ENCODE peak calls at places on chromosomes 4 and X, in four cellular contexts. One of them, this sample, is unnamed.

GRCh38 chrX:13151806-13152510 is 107.5 kb upstream of the FAM9C start:
- DNase-seq in body of pancreas: no peak
- DNase-seq in stomach: no peak
- DNase-seq in colonic mucosa: no peak
- DNase-seq in this sample: no peak

GRCh38 chr4:100372432-100372831 is 145.4 kb downstream of the EMCN start:
- DNase-seq in colonic mucosa: no peak
- DNase-seq in body of pancreas: no peak
- DNase-seq in stomach: no peak
- DNase-seq in this sample: peak; percentile 28

GRCh38 chr4:77073106-77073858 is 2.5 kb downstream of the CCNI start:
- DNase-seq in colonic mucosa: no peak
- DNase-seq in body of pancreas: no peak
- DNase-seq in stomach: no peak
- DNase-seq in this sample: no peak

GRCh38 chr4:165592386-165592785 is 213.6 kb downstream of the CPE start:
- DNase-seq in colonic mucosa: no peak
- DNase-seq in stomach: no peak
- DNase-seq in body of pancreas: no peak
- DNase-seq in this sample: no peak

GRCh38 chr4:13905543-13905942 is 278.0 kb upstream of the BOD1L1 start:
- DNase-seq in colonic mucosa: no peak
- DNase-seq in body of pancreas: no peak
- DNase-seq in stomach: no peak
- DNase-seq in this sample: no peak

GRCh38 chrX:40006025-40007017 is 91.4 kb downstream of the BCOR start:
- DNase-seq in colonic mucosa: peak; percentile 69
- DNase-seq in body of pancreas: peak; percentile 59
- DNase-seq in stomach: peak; percentile 71
- DNase-seq in this sample: no peak

GRCh38 chrX:133653363-133653762 is 238.1 kb upstream of the GPC4 start:
- DNase-seq in stomach: no peak
- DNase-seq in body of pancreas: no peak
- DNase-seq in colonic mucosa: no peak
- DNase-seq in this sample: no peak

GRCh38 chrX:104712515-104712914 is 146.5 kb downstream of the IL1RAPL2 start:
- DNase-seq in colonic mucosa: no peak
- DNase-seq in body of pancreas: no peak
- DNase-seq in stomach: no peak
- DNase-seq in this sample: no peak

GRCh38 chr4:20552004-20552403 is 148.3 kb upstream of the PACRGL start:
- DNase-seq in stomach: no peak
- DNase-seq in colonic mucosa: no peak
- DNase-seq in body of pancreas: no peak
- DNase-seq in this sample: no peak

GRCh38 chr4:6362896-6363295 is 93.2 kb downstream of the WFS1 start:
- DNase-seq in stomach: no peak
- DNase-seq in colonic mucosa: peak; percentile 23
- DNase-seq in body of pancreas: no peak
- DNase-seq in this sample: no peak

DNA sequence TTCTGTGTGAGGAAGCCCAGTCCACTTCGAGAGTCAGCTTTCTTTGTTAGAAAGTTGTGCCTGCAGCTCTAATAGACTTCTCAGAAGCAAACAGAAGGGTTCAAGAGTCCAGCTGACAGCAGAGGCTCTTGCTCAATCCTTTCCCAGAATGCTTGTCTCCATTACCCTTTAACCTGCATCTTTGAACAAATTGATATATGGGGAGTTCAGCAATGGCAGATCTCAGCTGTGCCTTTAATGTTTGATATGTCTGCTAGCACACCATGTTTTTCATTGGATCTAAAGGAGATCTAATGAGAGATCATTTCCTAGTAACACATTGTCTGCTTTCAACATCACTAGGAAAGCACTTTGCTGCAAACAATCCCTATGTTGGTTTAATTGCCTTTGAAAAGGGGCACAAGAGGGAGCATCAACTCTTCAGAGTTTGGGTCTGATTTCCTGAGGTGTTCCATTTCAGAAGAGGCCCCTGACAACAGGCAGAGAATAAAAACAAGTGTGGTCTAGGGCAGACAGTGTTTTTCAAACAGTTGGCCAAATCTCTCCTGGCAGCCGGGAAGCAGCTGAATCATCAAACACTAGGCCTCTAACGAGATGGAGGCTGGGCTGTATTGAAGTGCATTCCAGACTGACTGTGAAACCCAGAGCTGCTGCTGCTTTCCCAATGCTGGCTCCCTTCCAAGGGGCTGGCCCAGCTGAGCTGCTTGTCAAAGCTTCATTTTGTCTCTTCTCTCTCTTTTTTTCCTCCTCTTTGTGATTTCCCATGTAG is 55.6 kb downstream of the LUZP4 start:
- DNase-seq in body of pancreas: peak; percentile 85
- DNase-seq in colonic mucosa: peak; percentile 73
- DNase-seq in stomach: peak; percentile 65
- DNase-seq in this sample: peak; percentile 85
- TF ChIP-seq CTCF in body of pancreas: no peak
- TF ChIP-seq CTCF in colonic mucosa: no peak
- TF ChIP-seq CTCF in stomach: no peak
- TF ChIP-seq CTCF in this sample: no peak

GRCh38 chr4:10099521-10100325 is 16.9 kb downstream of the WDR1 start:
- DNase-seq in body of pancreas: no peak
- DNase-seq in stomach: no peak
- DNase-seq in colonic mucosa: no peak
- DNase-seq in this sample: no peak

GRCh38 chr4:10096201-10096975 is 20.2 kb downstream of the WDR1 start:
- DNase-seq in colonic mucosa: peak; percentile 60
- DNase-seq in stomach: peak; percentile 63
- DNase-seq in body of pancreas: no peak
- DNase-seq in this sample: no peak

GRCh38 chr4:10096976-10097330 is 19.6 kb downstream of the WDR1 start:
- DNase-seq in stomach: no peak
- DNase-seq in body of pancreas: no peak
- DNase-seq in colonic mucosa: no peak
- DNase-seq in this sample: no peak

GRCh38 chr4:10098770-10099139 is 17.8 kb downstream of the WDR1 start:
- DNase-seq in stomach: no peak
- DNase-seq in body of pancreas: no peak
- DNase-seq in colonic mucosa: no peak
- DNase-seq in this sample: no peak

GRCh38 chr4:10097906-10098769 is 18.5 kb downstream of the WDR1 start:
- DNase-seq in colonic mucosa: no peak
- DNase-seq in stomach: no peak
- DNase-seq in body of pancreas: no peak
- DNase-seq in this sample: no peak
- H3K36me3 ChIP-seq in colonic mucosa: peaks cover 9% of the 10 kb centered on the region
- H3K36me3 ChIP-seq in stomach: peaks cover 100% of the 10 kb centered on the region
- H3K36me3 ChIP-seq in body of pancreas: peaks cover 5% of the 10 kb centered on the region
- H3K36me3 ChIP-seq in this sample: peaks cover 40% of the 10 kb centered on the region

DNA sequence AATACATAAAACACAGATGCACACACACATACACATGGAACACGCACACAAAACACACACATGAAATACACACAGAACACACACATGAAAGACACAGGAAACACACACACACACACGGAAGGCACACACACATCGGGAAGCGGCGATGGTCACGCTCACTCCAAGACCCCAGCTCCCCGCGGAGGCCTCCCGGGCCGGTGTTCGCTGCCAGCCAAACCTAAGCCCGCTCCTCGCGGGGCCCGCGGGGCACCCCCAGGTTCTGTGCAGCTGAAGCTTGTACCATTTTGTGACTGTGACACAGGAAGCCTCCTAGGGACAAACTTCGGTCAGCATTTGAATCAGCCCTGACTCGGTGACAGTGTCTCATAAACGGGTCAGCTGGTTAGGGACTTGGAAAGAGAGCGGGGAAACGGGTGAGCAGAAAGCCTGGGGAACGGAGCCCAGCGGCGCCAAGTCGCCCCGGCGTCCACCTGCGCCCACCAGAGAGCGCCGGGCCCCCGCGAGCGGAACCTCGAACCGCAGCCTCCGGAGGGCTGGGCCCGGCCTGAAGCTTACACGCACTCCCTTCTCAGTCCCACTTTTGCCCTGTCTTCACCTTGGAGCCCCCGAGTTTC is 32.2 kb downstream of the F11 start:
- DNase-seq in colonic mucosa: no peak
- DNase-seq in body of pancreas: no peak
- DNase-seq in stomach: no peak
- DNase-seq in this sample: no peak
- TF ChIP-seq CTCF in colonic mucosa: no peak
- TF ChIP-seq CTCF in body of pancreas: no peak
- TF ChIP-seq CTCF in stomach: no peak
- TF ChIP-seq CTCF in this sample: no peak

GRCh38 chr4:271492-272103 is 33.7 kb downstream of the ZNF732 start:
- DNase-seq in body of pancreas: no peak
- DNase-seq in stomach: no peak
- DNase-seq in colonic mucosa: no peak
- DNase-seq in this sample: no peak

DNA sequence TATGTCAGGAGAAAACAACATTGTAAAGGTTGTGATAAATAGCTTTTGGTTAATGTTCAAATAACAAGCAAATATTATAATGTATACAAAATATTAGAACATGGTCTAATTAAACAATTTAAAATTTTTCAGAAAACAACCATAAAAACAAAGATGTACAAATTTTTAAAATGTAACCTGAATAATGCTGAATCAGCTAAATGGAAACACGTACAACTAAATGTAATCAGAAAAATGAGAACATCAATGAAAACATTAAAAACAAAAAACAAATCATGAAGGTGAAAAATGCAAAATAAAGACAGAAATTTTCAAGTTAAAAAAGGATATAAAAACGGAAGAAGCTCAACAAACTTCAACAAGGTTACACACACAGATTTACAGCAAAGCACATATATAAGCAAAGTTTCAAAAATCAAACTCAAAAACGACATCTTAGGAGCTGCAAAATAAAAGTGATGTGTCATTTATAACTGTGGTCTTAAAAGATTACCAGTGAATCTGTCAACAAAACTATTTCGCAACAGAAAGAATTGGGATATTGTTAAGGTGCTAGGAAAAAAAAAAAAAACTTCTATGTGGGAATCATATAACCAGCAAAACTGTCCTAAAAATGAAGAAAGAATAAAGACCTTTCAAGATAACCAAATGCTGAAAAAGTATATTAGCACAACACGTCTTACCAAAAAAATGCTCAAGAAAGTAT is 31.8 kb downstream of the ZNF732 start:
- DNase-seq in stomach: no peak
- DNase-seq in colonic mucosa: no peak
- DNase-seq in body of pancreas: no peak
- DNase-seq in this sample: no peak
- H3K36me3 ChIP-seq in stomach: peaks cover 16% of the 10 kb centered on the region
- H3K36me3 ChIP-seq in colonic mucosa: no peaks in the 10 kb centered on the region
- H3K36me3 ChIP-seq in body of pancreas: no peaks in the 10 kb centered on the region
- H3K36me3 ChIP-seq in this sample: no peaks in the 10 kb centered on the region

DNA sequence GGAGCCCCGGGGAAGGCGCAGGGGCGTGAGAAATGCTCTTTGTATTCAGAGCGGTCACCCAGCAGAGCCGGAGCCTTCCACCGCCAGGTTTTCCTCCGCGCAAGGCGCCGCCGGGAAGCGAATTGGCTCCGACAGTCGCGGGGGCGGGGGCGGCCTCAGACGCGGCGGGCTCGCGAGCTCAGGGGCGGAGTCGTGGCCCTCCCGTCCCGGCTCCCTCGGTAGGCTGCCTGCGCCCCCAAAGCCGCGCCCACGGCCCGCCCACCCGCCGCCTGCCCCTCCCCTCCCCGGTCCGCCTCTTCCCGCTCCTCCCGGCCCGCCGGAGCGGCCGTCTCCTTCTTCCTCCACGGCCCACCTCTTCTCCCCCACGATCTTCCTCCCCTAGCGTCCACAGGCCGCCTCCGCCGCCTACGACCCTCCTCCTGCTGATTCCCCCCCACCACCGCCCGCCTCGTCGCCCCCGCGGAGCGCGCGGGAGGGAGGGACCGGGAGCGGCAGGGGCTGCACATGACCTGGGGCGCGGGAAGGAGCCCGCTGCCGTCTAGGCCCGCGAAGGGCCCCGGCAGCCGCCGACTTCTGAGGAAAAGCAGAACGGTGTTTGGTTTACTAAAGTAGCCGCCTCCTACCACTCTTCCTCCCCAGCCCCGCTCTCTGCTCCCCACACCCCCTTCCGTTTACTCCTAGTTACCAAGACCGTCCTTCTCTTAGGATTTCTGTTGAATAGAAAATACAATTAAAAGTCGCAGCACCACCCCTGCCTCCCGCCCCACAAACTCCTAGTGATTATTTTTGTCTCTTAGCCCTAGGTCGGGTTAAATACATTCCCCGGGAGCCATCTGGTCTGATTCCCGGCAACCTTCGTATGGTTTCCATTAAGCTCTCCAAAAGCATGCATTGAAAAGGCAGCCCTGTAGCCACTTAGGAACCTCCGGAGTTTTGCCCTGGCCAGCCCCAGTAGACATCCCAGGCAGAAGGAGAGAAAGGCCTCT is 53.2 kb downstream of the C4orf51 start:
- DNase-seq in stomach: peak; percentile 96
- DNase-seq in colonic mucosa: peak; percentile 91
- DNase-seq in body of pancreas: peak; percentile 96
- DNase-seq in this sample: peak; percentile 96
- TF ChIP-seq CTCF in stomach: no peak
- TF ChIP-seq CTCF in colonic mucosa: no peak
- TF ChIP-seq CTCF in body of pancreas: no peak
- TF ChIP-seq CTCF in this sample: no peak